ENCODE peak calls at places on chromosomes 7 and 10, in seven cellular contexts. One of them, this sample, is unnamed.

GRCh38 chr7:22551768-22552513 is 52.0 kb upstream of the STEAP1B start:
- DNase-seq in effector memory CD4-positive, alpha-beta T cell: no peak
- DNase-seq in mesenchymal stem cell: no peak
- DNase-seq in body of pancreas: no peak
- DNase-seq in aorta: no peak
- DNase-seq in ascending aorta: no peak
- DNase-seq in Panc1: no peak
- DNase-seq in this sample: no peak

GRCh38 chr7:122764902-122765301 is 62.2 kb upstream of the RNF148 start:
- DNase-seq in effector memory CD4-positive, alpha-beta T cell: no peak
- DNase-seq in mesenchymal stem cell: no peak
- DNase-seq in body of pancreas: no peak
- DNase-seq in aorta: no peak
- DNase-seq in ascending aorta: no peak
- DNase-seq in Panc1: no peak
- DNase-seq in this sample: no peak

GRCh38 chr10:47137311-47137851 is 162.6 kb upstream of the GDF10 start:
- DNase-seq in effector memory CD4-positive, alpha-beta T cell: no peak
- DNase-seq in mesenchymal stem cell: peak; percentile 0
- DNase-seq in body of pancreas: no peak
- DNase-seq in aorta: no peak
- DNase-seq in ascending aorta: no peak
- DNase-seq in Panc1: no peak
- DNase-seq in this sample: no peak

GRCh38 chr10:54799491-54799890 is 1.5 kb downstream of the PCDH15 start:
- DNase-seq in effector memory CD4-positive, alpha-beta T cell: no peak
- DNase-seq in mesenchymal stem cell: no peak
- DNase-seq in body of pancreas: no peak
- DNase-seq in aorta: no peak
- DNase-seq in ascending aorta: no peak
- DNase-seq in Panc1: no peak
- DNase-seq in this sample: no peak

GRCh38 chr7:120591-120991 is 71.8 kb upstream of the FAM20C start:
- DNase-seq in effector memory CD4-positive, alpha-beta T cell: no peak
- DNase-seq in mesenchymal stem cell: no peak
- DNase-seq in body of pancreas: no peak
- DNase-seq in aorta: no peak
- DNase-seq in ascending aorta: no peak
- DNase-seq in Panc1: no peak
- DNase-seq in this sample: no peak

GRCh38 chr7:22874904-22875303 is 52.3 kb upstream of the TOMM7 start:
- DNase-seq in effector memory CD4-positive, alpha-beta T cell: no peak
- DNase-seq in mesenchymal stem cell: no peak
- DNase-seq in body of pancreas: no peak
- DNase-seq in aorta: no peak
- DNase-seq in ascending aorta: no peak
- DNase-seq in Panc1: no peak
- DNase-seq in this sample: no peak

GRCh38 chr10:74039561-74040145 is 41.7 kb downstream of the VCL start:
- DNase-seq in effector memory CD4-positive, alpha-beta T cell: no peak
- DNase-seq in mesenchymal stem cell: peak; percentile 80
- DNase-seq in body of pancreas: peak; percentile 18
- DNase-seq in aorta: no peak
- DNase-seq in ascending aorta: peak; percentile 75
- DNase-seq in Panc1: no peak
- DNase-seq in this sample: no peak

GRCh38 chr10:86205086-86205760 is 161.4 kb downstream of the GRID1 start:
- DNase-seq in effector memory CD4-positive, alpha-beta T cell: no peak
- DNase-seq in mesenchymal stem cell: no peak
- DNase-seq in body of pancreas: no peak
- DNase-seq in aorta: no peak
- DNase-seq in ascending aorta: no peak
- DNase-seq in Panc1: no peak
- DNase-seq in this sample: no peak

GRCh38 chr7:42099837-42100508 is 137.0 kb downstream of the GLI3 start:
- DNase-seq in effector memory CD4-positive, alpha-beta T cell: no peak
- DNase-seq in mesenchymal stem cell: peak; percentile 84
- DNase-seq in body of pancreas: no peak
- DNase-seq in aorta: no peak
- DNase-seq in ascending aorta: no peak
- DNase-seq in Panc1: no peak
- DNase-seq in this sample: no peak

GRCh38 chr7:129828989-129829676 is 123.6 kb downstream of the UBE2H start:
- DNase-seq in effector memory CD4-positive, alpha-beta T cell: no peak
- DNase-seq in mesenchymal stem cell: peak; percentile 16
- DNase-seq in body of pancreas: no peak
- DNase-seq in aorta: no peak
- DNase-seq in ascending aorta: no peak
- DNase-seq in Panc1: no peak
- DNase-seq in this sample: peak; percentile 11

GRCh38 chr7:70193514-70193913 is 595.2 kb downstream of the AUTS2 start:
- DNase-seq in effector memory CD4-positive, alpha-beta T cell: no peak
- DNase-seq in mesenchymal stem cell: peak; percentile 7
- DNase-seq in body of pancreas: no peak
- DNase-seq in aorta: no peak
- DNase-seq in ascending aorta: no peak
- DNase-seq in Panc1: no peak
- DNase-seq in this sample: no peak

GRCh38 chr7:98240961-98241673 is 10.9 kb downstream of the TECPR1 start:
- DNase-seq in effector memory CD4-positive, alpha-beta T cell: no peak
- DNase-seq in mesenchymal stem cell: peak; percentile 53
- DNase-seq in body of pancreas: peak; percentile 56
- DNase-seq in aorta: peak; percentile 55
- DNase-seq in ascending aorta: no peak
- DNase-seq in Panc1: peak; percentile 28
- DNase-seq in this sample: no peak

GRCh38 chr10:63429280-63429679 is 36.5 kb downstream of the JMJD1C start:
- DNase-seq in effector memory CD4-positive, alpha-beta T cell: no peak
- DNase-seq in mesenchymal stem cell: peak; percentile 44
- DNase-seq in body of pancreas: no peak
- DNase-seq in aorta: no peak
- DNase-seq in ascending aorta: no peak
- DNase-seq in Panc1: no peak
- DNase-seq in this sample: no peak

GRCh38 chr10:52542891-52543290 is 228.8 kb downstream of the DKK1 start:
- DNase-seq in effector memory CD4-positive, alpha-beta T cell: no peak
- DNase-seq in mesenchymal stem cell: no peak
- DNase-seq in body of pancreas: no peak
- DNase-seq in aorta: no peak
- DNase-seq in ascending aorta: no peak
- DNase-seq in Panc1: no peak
- DNase-seq in this sample: no peak

GRCh38 chr7:96152706-96153105 is 169.2 kb downstream of the SLC25A13 start:
- DNase-seq in effector memory CD4-positive, alpha-beta T cell: no peak
- DNase-seq in mesenchymal stem cell: no peak
- DNase-seq in body of pancreas: no peak
- DNase-seq in aorta: no peak
- DNase-seq in ascending aorta: no peak
- DNase-seq in Panc1: no peak
- DNase-seq in this sample: no peak

GRCh38 chr10:133445268-133445732 is 8.4 kb upstream of the SCART1 start:
- DNase-seq in effector memory CD4-positive, alpha-beta T cell: no peak
- DNase-seq in mesenchymal stem cell: no peak
- DNase-seq in body of pancreas: no peak
- DNase-seq in aorta: peak; percentile 41
- DNase-seq in ascending aorta: peak; percentile 60
- DNase-seq in Panc1: no peak
- DNase-seq in this sample: no peak

GRCh38 chr7:15932318-15932717 is 245.8 kb upstream of the MEOX2 start:
- DNase-seq in effector memory CD4-positive, alpha-beta T cell: no peak
- DNase-seq in mesenchymal stem cell: no peak
- DNase-seq in body of pancreas: no peak
- DNase-seq in aorta: no peak
- DNase-seq in ascending aorta: no peak
- DNase-seq in Panc1: no peak
- DNase-seq in this sample: no peak

GRCh38 chr7:40739257-40739656 is 604.5 kb downstream of the SUGCT start:
- DNase-seq in effector memory CD4-positive, alpha-beta T cell: no peak
- DNase-seq in mesenchymal stem cell: no peak
- DNase-seq in body of pancreas: no peak
- DNase-seq in aorta: no peak
- DNase-seq in ascending aorta: no peak
- DNase-seq in Panc1: no peak
- DNase-seq in this sample: no peak

GRCh38 chr10:14879055-14879800 is 562 bp downstream of the SUV39H2 start:
- DNase-seq in effector memory CD4-positive, alpha-beta T cell: peak; percentile 13
- DNase-seq in mesenchymal stem cell: no peak
- DNase-seq in body of pancreas: peak; percentile 25
- DNase-seq in aorta: no peak
- DNase-seq in ascending aorta: no peak
- DNase-seq in Panc1: no peak
- DNase-seq in this sample: peak; percentile 56

GRCh38 chr10:91197044-91197651 is 23.3 kb upstream of the PCGF5 start:
- DNase-seq in effector memory CD4-positive, alpha-beta T cell: no peak
- DNase-seq in mesenchymal stem cell: peak; percentile 62
- DNase-seq in body of pancreas: no peak
- DNase-seq in aorta: peak; percentile 54
- DNase-seq in ascending aorta: peak; percentile 74
- DNase-seq in Panc1: no peak
- DNase-seq in this sample: no peak

GRCh38 chr7:43721193-43721806 is 8.0 kb downstream of the COA1 start:
- DNase-seq in effector memory CD4-positive, alpha-beta T cell: no peak
- DNase-seq in mesenchymal stem cell: peak; percentile 69
- DNase-seq in body of pancreas: peak; percentile 11
- DNase-seq in aorta: no peak
- DNase-seq in ascending aorta: no peak
- DNase-seq in Panc1: no peak
- DNase-seq in this sample: peak; percentile 22

GRCh38 chr7:101436857-101437576 is 74.3 kb downstream of the COL26A1 start:
- DNase-seq in effector memory CD4-positive, alpha-beta T cell: no peak
- DNase-seq in mesenchymal stem cell: no peak
- DNase-seq in body of pancreas: peak; percentile 3
- DNase-seq in aorta: no peak
- DNase-seq in ascending aorta: no peak
- DNase-seq in Panc1: no peak
- DNase-seq in this sample: no peak

GRCh38 chr7:76220185-76221057 is 18.7 kb downstream of the SRRM3 start:
- DNase-seq in effector memory CD4-positive, alpha-beta T cell: no peak
- DNase-seq in mesenchymal stem cell: peak; percentile 58
- DNase-seq in body of pancreas: no peak
- DNase-seq in aorta: no peak
- DNase-seq in ascending aorta: no peak
- DNase-seq in Panc1: no peak
- DNase-seq in this sample: no peak

GRCh38 chr7:27459021-27459728 is 203.5 kb downstream of the HIBADH start:
- DNase-seq in effector memory CD4-positive, alpha-beta T cell: no peak
- DNase-seq in mesenchymal stem cell: peak; percentile 14
- DNase-seq in body of pancreas: peak; percentile 10
- DNase-seq in aorta: no peak
- DNase-seq in ascending aorta: no peak
- DNase-seq in Panc1: no peak
- DNase-seq in this sample: no peak

GRCh38 chr10:29749150-29749549 is 114.4 kb upstream of the SVIL start:
- DNase-seq in effector memory CD4-positive, alpha-beta T cell: no peak
- DNase-seq in mesenchymal stem cell: no peak
- DNase-seq in body of pancreas: no peak
- DNase-seq in aorta: no peak
- DNase-seq in ascending aorta: no peak
- DNase-seq in Panc1: no peak
- DNase-seq in this sample: no peak

GRCh38 chr10:93186631-93187030 is 112.9 kb downstream of the CYP26A1 start:
- DNase-seq in effector memory CD4-positive, alpha-beta T cell: no peak
- DNase-seq in mesenchymal stem cell: no peak
- DNase-seq in body of pancreas: no peak
- DNase-seq in aorta: no peak
- DNase-seq in ascending aorta: no peak
- DNase-seq in Panc1: no peak
- DNase-seq in this sample: no peak
- H3K36me3 ChIP-seq in effector memory CD4-positive, alpha-beta T cell: no peaks in the 10 kb centered on the region
- H3K36me3 ChIP-seq in mesenchymal stem cell: no peaks in the 10 kb centered on the region
- H3K36me3 ChIP-seq in body of pancreas: no peaks in the 10 kb centered on the region
- H3K36me3 ChIP-seq in aorta: no peaks in the 10 kb centered on the region
- H3K36me3 ChIP-seq in ascending aorta: no peaks in the 10 kb centered on the region
- H3K36me3 ChIP-seq in Panc1: no peaks in the 10 kb centered on the region
- H3K36me3 ChIP-seq in this sample: no peaks in the 10 kb centered on the region

GRCh38 chr7:80659120-80660055 is 20.9 kb downstream of the CD36 start:
- DNase-seq in effector memory CD4-positive, alpha-beta T cell: no peak
- DNase-seq in mesenchymal stem cell: peak; percentile 38
- DNase-seq in body of pancreas: no peak
- DNase-seq in aorta: no peak
- DNase-seq in ascending aorta: no peak
- DNase-seq in Panc1: no peak
- DNase-seq in this sample: no peak
- H3K27ac ChIP-seq in effector memory CD4-positive, alpha-beta T cell: no peak overlapping the region
- H3K27ac ChIP-seq in mesenchymal stem cell: no peak overlapping the region
- H3K27ac ChIP-seq in body of pancreas: no peak overlapping the region
- H3K27ac ChIP-seq in aorta: no peak overlapping the region
- H3K27ac ChIP-seq in ascending aorta: no peak overlapping the region
- H3K27ac ChIP-seq in Panc1: peak overlapping the region; percentile 39
- H3K27ac ChIP-seq in this sample: no peak overlapping the region

GRCh38 chr10:50607526-50607925 is 16.2 kb downstream of the SGMS1 start:
- DNase-seq in effector memory CD4-positive, alpha-beta T cell: no peak
- DNase-seq in mesenchymal stem cell: no peak
- DNase-seq in body of pancreas: no peak
- DNase-seq in aorta: no peak
- DNase-seq in ascending aorta: no peak
- DNase-seq in Panc1: no peak
- DNase-seq in this sample: no peak
- H3K4me1 ChIP-seq in effector memory CD4-positive, alpha-beta T cell: peaks cover 13% of the 10 kb centered on the region
- H3K4me1 ChIP-seq in mesenchymal stem cell: peaks cover 10% of the 10 kb centered on the region
- H3K4me1 ChIP-seq in body of pancreas: peaks cover 90% of the 10 kb centered on the region
- H3K4me1 ChIP-seq in aorta: peaks cover 4% of the 10 kb centered on the region
- H3K4me1 ChIP-seq in ascending aorta: peaks cover 6% of the 10 kb centered on the region
- H3K4me1 ChIP-seq in Panc1: peaks cover 57% of the 10 kb centered on the region
- H3K4me1 ChIP-seq in this sample: peaks cover 26% of the 10 kb centered on the region

DNA sequence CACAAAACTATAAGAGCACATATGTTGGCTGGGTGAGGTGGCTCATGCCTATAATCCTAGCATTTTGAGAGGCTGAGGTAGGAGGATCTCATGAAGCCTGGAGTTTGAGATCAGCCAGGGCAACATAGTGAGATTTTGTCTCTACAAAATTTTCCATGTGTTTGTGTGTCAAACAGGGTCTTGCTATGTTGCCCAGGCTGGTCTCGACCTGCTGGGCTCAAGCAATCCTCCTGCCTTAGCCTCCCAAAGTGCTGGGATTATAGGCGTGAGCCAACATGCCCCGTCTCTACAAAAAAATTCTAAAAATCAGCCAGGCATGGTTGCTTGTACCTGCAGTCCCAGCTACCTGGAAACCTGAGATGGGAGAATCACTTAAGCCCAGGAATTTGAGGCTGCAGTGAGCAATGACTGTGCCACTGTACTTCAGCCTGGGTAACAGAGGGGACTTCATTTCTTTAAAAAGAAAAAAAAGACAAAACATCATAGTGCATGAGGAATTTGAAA is 28.3 kb downstream of the FZD9 start:
- DNase-seq in effector memory CD4-positive, alpha-beta T cell: no peak
- DNase-seq in mesenchymal stem cell: no peak
- DNase-seq in body of pancreas: no peak
- DNase-seq in aorta: no peak
- DNase-seq in ascending aorta: no peak
- DNase-seq in Panc1: no peak
- DNase-seq in this sample: no peak
- H3K36me3 ChIP-seq in effector memory CD4-positive, alpha-beta T cell: peaks cover 85% of the 10 kb centered on the region
- H3K36me3 ChIP-seq in mesenchymal stem cell: peaks cover 97% of the 10 kb centered on the region
- H3K36me3 ChIP-seq in body of pancreas: peaks cover 57% of the 10 kb centered on the region
- H3K36me3 ChIP-seq in aorta: peaks cover 14% of the 10 kb centered on the region
- H3K36me3 ChIP-seq in ascending aorta: peaks cover 72% of the 10 kb centered on the region
- H3K36me3 ChIP-seq in Panc1: peaks cover 53% of the 10 kb centered on the region
- H3K36me3 ChIP-seq in this sample: peaks cover 54% of the 10 kb centered on the region